ENCODE peak calls at places on chromosomes 5 and 9, in five cellular contexts. A is AG09319, M is choroid plexus epithelial cell, H is OCI-LY7, E is mucosa of gallbladder. L is an unnamed sample.

GRCh38 chr9:91117959-91118651 is 243.6 kb downstream of the AUH start:
- DNase-seq in E (peak; percentile 83), H (no peak), M (peak; percentile 88), A (peak; percentile 44), L (no peak)

GRCh38 chr9:70081120-70081495 is 37.5 kb downstream of the MAMDC2 start:
- DNase-seq in H (no peak), A (no peak), M (peak; percentile 48), E (no peak), L (no peak)

GRCh38 chr9:77841739-77842386 is 189.7 kb downstream of the GNAQ start:
- DNase-seq in H (no peak), A (no peak), M (no peak), E (no peak), L (no peak)

GRCh38 chr5:181223041-181223728 is at the start of gene TRIM41:
- DNase-seq in E (peak; percentile 98), A (peak; percentile 97), M (peak; percentile 99), H (peak; percentile 99), L (no peak)

GRCh38 chr5:6202615-6203365 is 175.6 kb downstream of the MED10 start:
- DNase-seq in A (no peak), H (peak; percentile 68), E (no peak), M (peak; percentile 25), L (no peak)

GRCh38 chr9:92771309-92771708 is 6.7 kb upstream of the BICD2 start:
- DNase-seq in E (no peak), M (no peak), A (no peak), H (no peak), L (no peak)

GRCh38 chr9:38372685-38373619 is 19.6 kb upstream of the ALDH1B1 start:
- DNase-seq in A (no peak), H (no peak), E (no peak), M (no peak), L (no peak)

GRCh38 chr5:124797665-124798087 is 51.2 kb upstream of the ZNF608 start:
- DNase-seq in H (no peak), E (no peak), M (no peak), A (no peak), L (no peak)

GRCh38 chr9:81113408-81114124 is 575.8 kb downstream of the TLE1 start:
- DNase-seq in M (no peak), E (no peak), A (no peak), H (peak; percentile 1), L (peak; percentile 86)

GRCh38 chr9:79902937-79903600 is 331.3 kb downstream of the TLE4 start:
- DNase-seq in A (no peak), E (no peak), H (no peak), M (no peak), L (no peak)